ENCODE peak calls at places on chromosomes 5 and 9, in ten cellular contexts. M is psoas muscle; N is Right ventricle myocardium superior; F is Ammon's horn; E is stimulated activated naive CD8-positive, alpha-beta T cell treated with anti-CD3 and anti-CD28 coated beads, Interleukin-15, Interleukin-2, amounts not matched to agents 100 U/mL and 50 U/mL, for 24 hours; Z is AG04449; L is anterior cingulate cortex; K is GM10248; R is left ventricle myocardium superior; X is kidney epithelial cell. T is an unnamed sample.

GRCh38 chr5:54658014-54658413 is 140.5 kb downstream of the SNX18 start:
- DNase-seq in Z (no peak), K (no peak), F (no peak), X (no peak), E (no peak), M (no peak), R (no peak), L (no peak), N (no peak), T (no peak)

GRCh38 chr9:99057665-99058625 is 47.0 kb upstream of the TGFBR1 start:
- DNase-seq in Z (no peak), R (no peak), E (peak), N (no peak), M (no peak), L (no peak), F (peak), K (peak), X (no peak), T (no peak)

GRCh38 chr5:92687793-92688467 is 893.1 kb downstream of the NR2F1-AS1 start:
- DNase-seq in L (no peak), R (no peak), N (no peak), M (no peak), F (peak), Z (no peak), K (no peak), X (no peak), E (no peak), T (peak)

GRCh38 chr9:95171001-95171400 is 146.5 kb downstream of the FANCC start:
- DNase-seq in N (no peak), X (no peak), F (no peak), E (no peak), K (peak), Z (no peak), L (no peak), R (no peak), M (no peak), T (peak)

GRCh38 chr9:136047076-136047774 is 47.9 kb downstream of the NACC2 start:
- DNase-seq in R (no peak), X (no peak), N (no peak), M (no peak), L (no peak), Z (no peak), E (no peak), F (no peak), K (no peak), T (no peak)

GRCh38 chr5:81181576-81182316 is 51.4 kb upstream of the CKMT2 start:
- DNase-seq in R (no peak), E (no peak), Z (no peak), X (no peak), K (no peak), L (no peak), N (no peak), F (no peak), M (no peak), T (no peak)

GRCh38 chr5:172700686-172701324 is 59.7 kb downstream of the NEURL1B start:
- DNase-seq in F (no peak), E (no peak), L (no peak), R (no peak), M (peak), Z (no peak), X (no peak), N (no peak), K (no peak), T (no peak)

GRCh38 chr5:81269751-81270686 is 31.4 kb upstream of the ZCCHC9 start:
- DNase-seq in E (no peak), N (no peak), R (no peak), M (no peak), L (no peak), K (no peak), Z (no peak), X (no peak), F (no peak), T (no peak)

GRCh38 chr9:133089271-133089671 is 27.5 kb downstream of the CEL start:
- DNase-seq in N (no peak), L (no peak), Z (no peak), X (no peak), E (no peak), K (peak), F (no peak), M (no peak), R (no peak), T (no peak)

GRCh38 chr9:89886281-89886700 is 281.5 kb downstream of the GADD45G start:
- DNase-seq in M (no peak), R (no peak), F (no peak), X (peak), Z (no peak), N (no peak), K (no peak), L (no peak), E (peak), T (no peak)

GRCh38 chr9:3863114-3863528 is 337.3 kb upstream of the RFX3 start:
- DNase-seq in R (no peak), N (no peak), L (no peak), X (no peak), F (peak), E (no peak), Z (peak), K (no peak), M (peak), T (peak)

GRCh38 chr9:134661791-134662142 is 20.2 kb downstream of the COL5A1 start:
- DNase-seq in M (no peak), Z (no peak), F (no peak), K (no peak), L (no peak), R (peak), N (no peak), E (no peak), X (no peak), T (no peak)

GRCh38 chr5:72611111-72611724 is 104.0 kb upstream of the ZNF366 start:
- DNase-seq in X (no peak), R (peak), N (peak), E (peak), K (peak), M (peak), F (peak), Z (no peak), L (peak), T (no peak)

GRCh38 chr5:105088961-105089360 is 1526.4 kb upstream of the NUDT12 start:
- DNase-seq in F (no peak), E (no peak), K (no peak), X (no peak), L (no peak), N (no peak), R (no peak), Z (no peak), M (no peak), T (no peak)

GRCh38 chr5:59109383-59109782 is 526.5 kb downstream of the RAB3C start:
- DNase-seq in Z (no peak), L (no peak), K (no peak), R (no peak), F (no peak), M (no peak), E (no peak), X (no peak), N (no peak), T (no peak)

GRCh38 chr9:20640331-20641187 is 18.3 kb upstream of the MLLT3 start:
- DNase-seq in X (peak), E (peak), M (peak), R (peak), N (peak), L (peak), K (peak), Z (no peak), F (peak), T (no peak)

GRCh38 chr5:59358497-59358896 is 535.0 kb downstream of the PDE4D start:
- DNase-seq in K (no peak), F (no peak), N (peak), M (peak), E (no peak), R (peak), L (no peak), X (no peak), Z (no peak), T (no peak)

GRCh38 chr5:139482050-139482889 is at the start of gene STING1:
- DNase-seq in M (peak), Z (peak), K (peak), R (peak), E (peak), L (no peak), F (peak), N (peak), X (peak), T (peak)

GRCh38 chr9:124122813-124123462 is 111.4 kb downstream of the LHX2 start:
- DNase-seq in M (no peak), K (no peak), L (no peak), N (no peak), Z (no peak), R (no peak), X (no peak), F (no peak), E (no peak), T (no peak)

GRCh38 chr5:54469655-54470054 is 14.2 kb downstream of the HSPB3 start:
- DNase-seq in Z (no peak), F (peak), L (no peak), X (no peak), M (no peak), N (no peak), E (no peak), K (peak), R (no peak), T (no peak)